ENCODE peak calls at places on chromosomes 11 and 22, in five cellular contexts. X is body of pancreas, Y is GM23248, F is stomach, D is tibial nerve. M is an unnamed sample.

GRCh38 chr11:34488855-34489557 is 24.6 kb downstream of the ELF5 start:
- DNase-seq in F (no peak), Y (no peak), X (no peak), D (no peak), M (no peak)

GRCh38 chr11:2798951-2799761 is 86.4 kb downstream of the CDKN1C start:
- DNase-seq in Y (no peak), F (peak; percentile 21), D (no peak), X (peak; percentile 0), M (no peak)

GRCh38 chr11:46120361-46120710 is 918 bp downstream of the PHF21A start:
- DNase-seq in D (no peak), X (peak; percentile 17), F (no peak), Y (peak; percentile 49), M (no peak)

GRCh38 chr11:120398184-120398583 is 62.0 kb downstream of the ARHGEF12 start:
- DNase-seq in D (no peak), X (no peak), Y (peak; percentile 50), F (no peak), M (no peak)

GRCh38 chr22:40976866-40977700 is 25.9 kb downstream of the RBX1 start:
- DNase-seq in Y (no peak), F (no peak), D (no peak), X (no peak), M (no peak)

GRCh38 chr22:29269731-29270474 is 1.8 kb downstream of the EWSR1 start:
- DNase-seq in Y (peak; percentile 38), F (no peak), X (peak; percentile 38), D (no peak), M (no peak)

GRCh38 chr22:36362819-36363377 is 24.9 kb downstream of the MYH9 start:
- DNase-seq in F (no peak), Y (peak; percentile 86), D (no peak), X (no peak), M (no peak)

GRCh38 chr11:72856551-72857342 is 42.5 kb downstream of the ATG16L2 start:
- DNase-seq in X (no peak), D (no peak), Y (no peak), F (no peak), M (no peak)

GRCh38 chr11:76860539-76861475 is at the start of gene ACER3:
- DNase-seq in X (peak; percentile 96), Y (peak; percentile 96), F (peak; percentile 96), D (peak; percentile 81), M (peak; percentile 70)

GRCh38 chr22:36986242-36986821 is 32.9 kb downstream of the TST start:
- DNase-seq in F (peak; percentile 49), Y (no peak), X (peak; percentile 41), D (no peak), M (no peak)

GRCh38 chr11:14350215-14350614 is 8.8 kb downstream of the RRAS2 start:
- DNase-seq in D (no peak), F (no peak), Y (no peak), X (no peak), M (no peak)

GRCh38 chr11:69123593-69124545 is 31.9 kb upstream of the SMIM38 start:
- DNase-seq in F (no peak), Y (no peak), X (no peak), D (no peak), M (no peak)

GRCh38 chr11:78140392-78141077 is 1.1 kb upstream of the ALG8 start:
- DNase-seq in D (no peak), F (no peak), X (no peak), Y (peak; percentile 28), M (no peak)

GRCh38 chr11:131811380-131811779 is 441.0 kb downstream of the NTM start:
- DNase-seq in F (no peak), D (no peak), X (no peak), Y (no peak), M (no peak)

GRCh38 chr22:29855611-29856181 is 17.6 kb upstream of the ASCC2 start:
- DNase-seq in Y (peak; percentile 15), F (no peak), D (no peak), X (peak; percentile 11), M (no peak)

GRCh38 chr11:45394294-45395085 is 108.3 kb upstream of the SYT13 start:
- DNase-seq in D (no peak), X (no peak), Y (no peak), F (no peak), M (no peak)

GRCh38 chr11:36109850-36110606 is 166.2 kb downstream of the LDLRAD3 start:
- DNase-seq in F (no peak), Y (no peak), X (no peak), D (no peak), M (peak; percentile 63)
- H3K27ac ChIP-seq in F (no peak overlapping the region), Y (no peak overlapping the region), X (no peak overlapping the region), D (no peak overlapping the region), M (peak overlapping the region; percentile 90)

GRCh38 chr22:45007946-45008852 is 1.6 kb downstream of the PHF21B start:
- DNase-seq in F (no peak), Y (peak; percentile 18), D (no peak), X (no peak), M (no peak)
- H3K27ac ChIP-seq in F (peak overlapping the region; percentile 4), Y (no peak overlapping the region), D (no peak overlapping the region), X (no peak overlapping the region), M (no peak overlapping the region)

GRCh38 chr11:65640483-65641207 is 2.7 kb downstream of the SIPA1 start:
- DNase-seq in D (peak; percentile 33), X (peak; percentile 70), F (peak; percentile 59), Y (no peak), M (no peak)
- H3K27ac ChIP-seq in D (peak overlapping the region; percentile 90), X (peak overlapping the region; percentile 73), F (peak overlapping the region; percentile 85), Y (no peak overlapping the region), M (no peak overlapping the region)

DNA sequence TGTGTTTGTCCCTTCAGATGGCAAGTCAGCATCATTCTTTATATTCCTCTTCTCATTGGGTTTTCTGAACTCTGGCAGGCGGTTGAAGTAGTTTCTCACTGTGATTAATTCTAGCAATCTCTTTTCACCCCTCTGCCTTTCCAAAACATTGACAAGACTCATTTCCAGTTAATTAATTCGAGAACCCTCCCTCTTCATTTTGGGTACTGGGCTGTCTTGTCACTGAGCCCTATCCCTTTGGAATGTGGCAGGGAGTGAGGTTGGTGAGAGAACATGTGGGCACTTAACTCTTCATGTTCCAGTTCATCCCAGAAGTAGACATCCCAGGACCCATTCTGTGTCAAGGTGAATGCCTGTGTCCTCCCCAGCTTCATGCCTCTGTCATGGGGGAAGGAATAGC is 133.0 kb downstream of the WNT7B start:
- DNase-seq in F (no peak), X (no peak), Y (no peak), D (no peak), M (no peak)
- H3K27ac ChIP-seq in F (no peak overlapping the region), X (no peak overlapping the region), Y (no peak overlapping the region), D (no peak overlapping the region), M (no peak overlapping the region)

GRCh38 chr11:74022541-74022940 is 13.7 kb upstream of the UCP3 start:
- DNase-seq in D (no peak), X (no peak), F (no peak), Y (no peak), M (no peak)
- H3K27ac ChIP-seq in D (no peak overlapping the region), X (peak overlapping the region; percentile 32), F (no peak overlapping the region), Y (no peak overlapping the region), M (no peak overlapping the region)

GRCh38 chr11:86743223-86744118 is 56.9 kb upstream of the PRSS23 start:
- DNase-seq in D (peak; percentile 42), Y (peak; percentile 99), X (peak; percentile 67), F (peak; percentile 42), M (no peak)
- H3K27ac ChIP-seq in D (peak overlapping the region; percentile 15), Y (peak overlapping the region; percentile 92), X (peak overlapping the region; percentile 46), F (peak overlapping the region; percentile 84), M (no peak overlapping the region)

DNA sequence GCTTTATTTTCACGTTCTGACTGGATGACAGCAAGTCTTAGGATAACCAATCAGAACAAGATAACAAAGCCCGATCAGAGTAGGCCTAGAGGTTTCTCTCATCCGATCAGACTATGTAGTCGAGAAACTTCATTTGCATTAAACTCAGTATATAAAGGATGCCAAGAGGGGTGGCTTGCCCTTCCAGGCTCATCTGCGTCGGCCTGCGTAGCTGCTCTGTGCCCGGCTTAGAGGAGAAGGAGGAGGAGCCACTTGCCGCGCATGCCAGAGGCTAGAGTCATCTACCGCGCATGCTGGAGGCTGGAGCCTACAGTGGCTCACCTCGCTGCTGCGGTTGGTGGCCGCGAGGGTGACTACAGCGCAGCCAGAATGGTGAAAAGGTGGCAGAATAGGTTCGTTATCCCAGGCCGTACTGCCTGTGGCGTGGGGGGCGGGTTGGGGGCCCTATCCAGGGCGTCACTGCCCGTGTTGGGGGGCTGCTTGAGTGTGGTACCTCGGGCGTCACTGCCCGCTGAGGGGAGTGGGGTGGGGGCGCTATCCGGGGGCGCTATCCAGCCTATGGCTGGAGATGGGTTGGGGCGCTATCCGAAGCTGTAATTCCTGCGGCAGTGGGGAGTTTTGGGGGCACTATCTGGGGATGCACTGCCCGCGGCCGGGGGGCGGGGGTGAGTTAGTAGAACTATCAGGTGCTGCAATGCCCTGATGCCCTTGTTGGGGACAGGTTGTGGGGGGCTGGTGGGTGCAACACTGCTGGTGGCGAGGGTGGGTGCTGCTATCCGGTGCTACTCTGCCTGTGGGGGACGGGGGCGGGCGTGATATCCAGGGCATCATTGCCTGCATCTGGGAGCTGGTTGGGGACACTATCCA is at the start of gene RFPL2:
- DNase-seq in X (peak; percentile 46), F (no peak), D (no peak), Y (peak; percentile 5), M (no peak)
- H3K27ac ChIP-seq in X (no peak within 1 kb of the TSS), F (no peak within 1 kb of the TSS), D (no peak within 1 kb of the TSS), Y (no peak within 1 kb of the TSS), M (no peak within 1 kb of the TSS)

GRCh38 chr11:96329855-96330510 is 13.0 kb downstream of the MAML2 start:
- DNase-seq in D (no peak), X (no peak), Y (no peak), F (no peak), M (no peak)
- H3K27ac ChIP-seq in D (no peak overlapping the region), X (no peak overlapping the region), Y (peak overlapping the region; percentile 4), F (no peak overlapping the region), M (no peak overlapping the region)